ENCODE peak calls at places on chromosome 7, in six cellular contexts. U is skeletal muscle cell; P is endothelial cell; G is CD14-positive monocyte; O is RPMI8226; H is activated CD4-positive, alpha-beta T cell treated with anti-CD3 and anti-CD28 coated beads, Interleukin-2, amount 50 U/mL, for 4 hours. S is an unnamed sample.

GRCh38 chr7:107613948-107614347 is 33.9 kb downstream of the BCAP29 start:
- DNase-seq in G (no peak), H (no peak), P (no peak), U (no peak), O (no peak), S (no peak)

GRCh38 chr7:18667466-18667865 is 171.9 kb downstream of the HDAC9 start:
- DNase-seq in H (no peak), O (no peak), U (peak), G (no peak), P (peak), S (no peak)

GRCh38 chr7:106425017-106425719 is 140.4 kb upstream of the NAMPT start:
- DNase-seq in U (peak), G (peak), H (peak), P (no peak), O (peak), S (peak)

GRCh38 chr7:155213955-155214327 is 83.7 kb upstream of the INSIG1 start:
- DNase-seq in H (no peak), P (no peak), G (no peak), U (no peak), O (no peak), S (no peak)

GRCh38 chr7:44615149-44615611 is 8.8 kb downstream of the OGDH start:
- DNase-seq in O (no peak), G (peak), P (no peak), U (no peak), H (no peak), S (no peak)

GRCh38 chr7:115672024-115672423 is 358.5 kb downstream of the TFEC start:
- DNase-seq in U (no peak), P (no peak), O (no peak), G (no peak), H (no peak), S (no peak)

GRCh38 chr7:15764986-15765385 is 78.5 kb upstream of the MEOX2 start:
- DNase-seq in O (no peak), G (no peak), P (no peak), H (no peak), U (no peak), S (no peak)

GRCh38 chr7:43303740-43304241 is 191.3 kb downstream of the HECW1 start:
- DNase-seq in O (no peak), H (peak), U (no peak), G (no peak), P (no peak), S (no peak)

GRCh38 chr7:129825005-129825553 is 127.7 kb downstream of the UBE2H start:
- DNase-seq in U (no peak), H (no peak), P (peak), O (peak), G (no peak), S (no peak)

GRCh38 chr7:951881-952547 is 2.5 kb downstream of the ADAP1 start:
- DNase-seq in O (no peak), H (no peak), U (no peak), G (peak), P (no peak), S (no peak)

GRCh38 chr7:155208681-155209477 is 88.8 kb upstream of the INSIG1 start:
- DNase-seq in U (no peak), P (no peak), G (no peak), H (no peak), O (no peak), S (no peak)

GRCh38 chr7:132503415-132503814 is 72.9 kb downstream of the PLXNA4 start:
- DNase-seq in O (peak), H (no peak), G (no peak), P (no peak), U (no peak), S (no peak)

GRCh38 chr7:17095001-17095574 is 203.4 kb upstream of the AHR start:
- DNase-seq in G (no peak), H (no peak), U (peak), P (no peak), O (no peak), S (peak)

GRCh38 chr7:2921748-2922147 is 77.6 kb upstream of the GNA12 start:
- DNase-seq in U (no peak), O (no peak), H (no peak), P (peak), G (no peak), S (no peak)

GRCh38 chr7:139271718-139272619 is 40.9 kb downstream of the UBN2 start:
- DNase-seq in O (no peak), P (no peak), U (no peak), H (no peak), G (no peak), S (no peak)

GRCh38 chr7:157250605-157251228 is 86.1 kb upstream of the DNAJB6 start:
- DNase-seq in P (peak), O (peak), H (peak), G (peak), U (peak), S (no peak)

GRCh38 chr7:143892527-143893300 is 9.3 kb downstream of the TCAF1 start:
- DNase-seq in H (no peak), O (peak), P (no peak), G (no peak), U (no peak), S (no peak)

S was measured in AG09319.